ENCODE peak calls at places on chromosomes 13 and 19, in four cellular contexts. One of them, this sample, is unnamed.

GRCh38 chr19:51020988-51021651 is 1.6 kb upstream of the KLK10 start:
- DNase-seq in adrenal gland: no peak
- DNase-seq in brain pericyte: no peak
- DNase-seq in activated naive CD8-positive, alpha-beta T cell treated with anti-CD3 and anti-CD28 coated beads, Interleukin-2, amount 50 U/mL, for 24 hours: no peak
- DNase-seq in this sample: no peak

GRCh38 chr13:92187378-92187989 is 789.1 kb downstream of the GPC5 start:
- DNase-seq in activated naive CD8-positive, alpha-beta T cell treated with anti-CD3 and anti-CD28 coated beads, Interleukin-2, amount 50 U/mL, for 24 hours: peak
- DNase-seq in adrenal gland: no peak
- DNase-seq in brain pericyte: no peak
- DNase-seq in this sample: no peak

GRCh38 chr13:51643882-51644281 is 59.6 kb downstream of the WDFY2 start:
- DNase-seq in brain pericyte: peak
- DNase-seq in activated naive CD8-positive, alpha-beta T cell treated with anti-CD3 and anti-CD28 coated beads, Interleukin-2, amount 50 U/mL, for 24 hours: no peak
- DNase-seq in adrenal gland: no peak
- DNase-seq in this sample: no peak

GRCh38 chr19:18408053-18408476 is 10.6 kb upstream of the LRRC25 start:
- DNase-seq in adrenal gland: no peak
- DNase-seq in brain pericyte: no peak
- DNase-seq in activated naive CD8-positive, alpha-beta T cell treated with anti-CD3 and anti-CD28 coated beads, Interleukin-2, amount 50 U/mL, for 24 hours: peak
- DNase-seq in this sample: peak

GRCh38 chr13:73657821-73658540 is 476.2 kb downstream of the KLF12 start:
- DNase-seq in brain pericyte: no peak
- DNase-seq in activated naive CD8-positive, alpha-beta T cell treated with anti-CD3 and anti-CD28 coated beads, Interleukin-2, amount 50 U/mL, for 24 hours: no peak
- DNase-seq in adrenal gland: no peak
- DNase-seq in this sample: peak

GRCh38 chr19:609001-609340 is 19.3 kb downstream of the HCN2 start:
- DNase-seq in brain pericyte: no peak
- DNase-seq in activated naive CD8-positive, alpha-beta T cell treated with anti-CD3 and anti-CD28 coated beads, Interleukin-2, amount 50 U/mL, for 24 hours: no peak
- DNase-seq in adrenal gland: no peak
- DNase-seq in this sample: peak

GRCh38 chr13:27359203-27359821 is 65.1 kb upstream of the GTF3A start:
- DNase-seq in activated naive CD8-positive, alpha-beta T cell treated with anti-CD3 and anti-CD28 coated beads, Interleukin-2, amount 50 U/mL, for 24 hours: peak
- DNase-seq in adrenal gland: peak
- DNase-seq in brain pericyte: peak
- DNase-seq in this sample: peak

GRCh38 chr19:45469835-45470146 is 2.0 kb downstream of the FOSB start:
- DNase-seq in brain pericyte: no peak
- DNase-seq in activated naive CD8-positive, alpha-beta T cell treated with anti-CD3 and anti-CD28 coated beads, Interleukin-2, amount 50 U/mL, for 24 hours: no peak
- DNase-seq in adrenal gland: no peak
- DNase-seq in this sample: no peak

GRCh38 chr13:26011996-26012688 is 39.7 kb downstream of the SHISA2 start:
- DNase-seq in activated naive CD8-positive, alpha-beta T cell treated with anti-CD3 and anti-CD28 coated beads, Interleukin-2, amount 50 U/mL, for 24 hours: peak
- DNase-seq in brain pericyte: no peak
- DNase-seq in adrenal gland: peak
- DNase-seq in this sample: peak

GRCh38 chr13:47679391-47679790 is 321.7 kb downstream of the SUCLA2 start:
- DNase-seq in adrenal gland: no peak
- DNase-seq in brain pericyte: no peak
- DNase-seq in activated naive CD8-positive, alpha-beta T cell treated with anti-CD3 and anti-CD28 coated beads, Interleukin-2, amount 50 U/mL, for 24 hours: no peak
- DNase-seq in this sample: no peak

GRCh38 chr19:18775586-18776287 is 15.4 kb downstream of the COMP start:
- DNase-seq in adrenal gland: peak
- DNase-seq in activated naive CD8-positive, alpha-beta T cell treated with anti-CD3 and anti-CD28 coated beads, Interleukin-2, amount 50 U/mL, for 24 hours: no peak
- DNase-seq in brain pericyte: no peak
- DNase-seq in this sample: no peak

This sample was measured in right cardiac atrium.